ENCODE peak calls at places on chromosomes 7 and 10, in five cellular contexts. D is hepatocyte, V is right atrium auricular region, M is H9, L is adrenal gland. B is an unnamed sample.

GRCh38 chr7:146659732-146660131 is 543.1 kb downstream of the CNTNAP2 start:
- DNase-seq in D (no peak), V (no peak), M (no peak), L (no peak), B (no peak)

GRCh38 chr10:77082601-77083252 is 554.9 kb downstream of the KCNMA1 start:
- DNase-seq in D (no peak), V (no peak), M (peak; percentile 82), L (no peak), B (no peak)

GRCh38 chr7:83413425-83413824 is 235.5 kb downstream of the SEMA3E start:
- DNase-seq in D (no peak), V (no peak), M (no peak), L (no peak), B (no peak)

GRCh38 chr7:13990319-13990983 is 985 bp upstream of the ETV1 start:
- DNase-seq in D (peak; percentile 62), V (peak; percentile 75), M (peak; percentile 94), L (peak; percentile 56), B (no peak)

GRCh38 chr7:11300231-11300630 is 326.6 kb downstream of the PHF14 start:
- DNase-seq in D (no peak), V (no peak), M (no peak), L (no peak), B (no peak)

GRCh38 chr10:86779267-86780017 is 23.0 kb downstream of the BMPR1A start:
- DNase-seq in D (no peak), V (no peak), M (no peak), L (no peak), B (no peak)

GRCh38 chr7:114081606-114082425 is 163.0 kb upstream of the PPP1R3A start:
- DNase-seq in D (peak; percentile 54), V (no peak), M (no peak), L (no peak), B (no peak)

GRCh38 chr10:87913170-87913921 is 49.9 kb downstream of the PTEN start:
- DNase-seq in D (no peak), V (no peak), M (no peak), L (no peak), B (no peak)

GRCh38 chr7:46444266-46444665 is 523.2 kb upstream of the IGFBP3 start:
- DNase-seq in D (no peak), V (no peak), M (no peak), L (no peak), B (no peak)

GRCh38 chr7:34162676-34163075 is 257.3 kb downstream of the BMPER start:
- DNase-seq in D (no peak), V (no peak), M (no peak), L (no peak), B (no peak)

GRCh38 chr7:30308392-30308791 is 24.0 kb downstream of the ZNRF2 start:
- DNase-seq in D (no peak), V (no peak), M (no peak), L (no peak), B (no peak)

GRCh38 chr10:92411406-92411805 is 120.4 kb downstream of the MARCHF5 start:
- DNase-seq in D (no peak), V (no peak), M (no peak), L (no peak), B (no peak)

GRCh38 chr7:40654171-40654570 is 519.4 kb downstream of the SUGCT start:
- DNase-seq in D (no peak), V (no peak), M (no peak), L (no peak), B (no peak)

GRCh38 chr7:2399848-2400587 is 3.4 kb upstream of the CHST12 start:
- DNase-seq in D (peak; percentile 79), V (peak; percentile 90), M (no peak), L (peak; percentile 80), B (no peak)

GRCh38 chr7:51446785-51447184 is 130.2 kb upstream of the COBL start:
- DNase-seq in D (no peak), V (no peak), M (no peak), L (no peak), B (no peak)

GRCh38 chr10:116026315-116026714 is 246.7 kb downstream of the GFRA1 start:
- DNase-seq in D (no peak), V (no peak), M (peak; percentile 43), L (no peak), B (no peak)

GRCh38 chr10:71975087-71975890 is 11.1 kb downstream of the CHST3 start:
- DNase-seq in D (no peak), V (no peak), M (no peak), L (peak; percentile 68), B (no peak)

GRCh38 chr10:71342850-71343773 is 24.1 kb downstream of the SLC29A3 start:
- DNase-seq in D (peak; percentile 66), V (no peak), M (no peak), L (no peak), B (no peak)

GRCh38 chr7:138625084-138625848 is 75.9 kb downstream of the SVOPL start:
- DNase-seq in D (no peak), V (no peak), M (no peak), L (no peak), B (no peak)

GRCh38 chr7:142405122-142405765 is 147.4 kb upstream of the PRSS58 start:
- DNase-seq in D (no peak), V (no peak), M (no peak), L (no peak), B (no peak)

GRCh38 chr10:67772894-67773511 is 65.0 kb downstream of the DNAJC12 start:
- DNase-seq in D (no peak), V (no peak), M (no peak), L (no peak), B (no peak)

GRCh38 chr7:107593025-107593410 is 13.0 kb downstream of the BCAP29 start:
- DNase-seq in D (no peak), V (no peak), M (no peak), L (no peak), B (no peak)

GRCh38 chr7:139232377-139232717 is 1.3 kb downstream of the UBN2 start:
- DNase-seq in D (no peak), V (no peak), M (no peak), L (no peak), B (no peak)

GRCh38 chr10:32501906-32502305 is 56.0 kb downstream of the CCDC7 start:
- DNase-seq in D (no peak), V (no peak), M (peak; percentile 37), L (no peak), B (no peak)

GRCh38 chr7:149286811-149287400 is 24.9 kb downstream of the ZNF783 start:
- DNase-seq in D (no peak), V (no peak), M (no peak), L (no peak), B (no peak)

GRCh38 chr7:154182361-154182760 is 130.2 kb downstream of the DPP6 start:
- DNase-seq in D (no peak), V (no peak), M (no peak), L (no peak), B (no peak)

GRCh38 chr10:78139336-78139735 is 105.7 kb downstream of the RPS24 start:
- DNase-seq in D (peak; percentile 58), V (no peak), M (peak; percentile 40), L (no peak), B (no peak)

GRCh38 chr7:156752371-156753297 is 112.1 kb downstream of the RNF32 start:
- DNase-seq in D (no peak), V (no peak), M (no peak), L (no peak), B (no peak)

GRCh38 chr10:55370021-55370420 is 569.0 kb upstream of the PCDH15 start:
- DNase-seq in D (peak; percentile 9), V (no peak), M (no peak), L (no peak), B (no peak)

GRCh38 chr7:42164946-42165345 is 72.1 kb downstream of the GLI3 start:
- DNase-seq in D (no peak), V (no peak), M (no peak), L (no peak), B (no peak)

GRCh38 chr7:132424821-132425739 is 151.2 kb downstream of the PLXNA4 start:
- DNase-seq in D (no peak), V (no peak), M (peak; percentile 65), L (no peak), B (no peak)

GRCh38 chr7:87156709-87157108 is 4.5 kb downstream of the DMTF1 start:
- DNase-seq in D (no peak), V (no peak), M (no peak), L (no peak), B (no peak)

GRCh38 chr10:19204239-19204917 is 155.8 kb downstream of the MALRD1 start:
- DNase-seq in D (no peak), V (no peak), M (no peak), L (no peak), B (no peak)

GRCh38 chr10:131923059-131923756 is 22.4 kb downstream of the PPP2R2D start:
- DNase-seq in D (no peak), V (no peak), M (no peak), L (no peak), B (no peak)

GRCh38 chr10:35126062-35126529 is 550 bp upstream of the CREM start:
- DNase-seq in D (no peak), V (no peak), M (no peak), L (no peak), B (no peak)

GRCh38 chr7:19963695-19964094 is 190.3 kb upstream of the TMEM196 start:
- DNase-seq in D (no peak), V (no peak), M (no peak), L (no peak), B (no peak)

GRCh38 chr7:7789551-7789988 is 71.2 kb upstream of the RPA3 start:
- DNase-seq in D (no peak), V (no peak), M (no peak), L (no peak), B (no peak)
- H3K27ac ChIP-seq in D (no peak overlapping the region), V (no peak overlapping the region), M (no peak overlapping the region), L (no peak overlapping the region), B (no peak overlapping the region)

GRCh38 chr7:38322461-38322860 is 49.0 kb upstream of the TARP start:
- DNase-seq in D (no peak), V (no peak), M (no peak), L (no peak), B (no peak)
- TF ChIP-seq CTCF in D (no peak), V (no peak), M (no peak), L (no peak), B (no peak)

GRCh38 chr7:70947181-70947580 is 184.8 kb upstream of the GALNT17 start:
- DNase-seq in D (no peak), V (peak; percentile 11), M (no peak), L (no peak), B (no peak)

GRCh38 chr7:70953388-70953787 is 178.6 kb upstream of the GALNT17 start:
- DNase-seq in D (no peak), V (no peak), M (no peak), L (no peak), B (no peak)

GRCh38 chr7:70951271-70951962 is 180.5 kb upstream of the GALNT17 start:
- DNase-seq in D (no peak), V (peak; percentile 30), M (peak; percentile 32), L (no peak), B (peak; percentile 40)

GRCh38 chr7:70949862-70950261 is 182.1 kb upstream of the GALNT17 start:
- DNase-seq in D (no peak), V (no peak), M (no peak), L (no peak), B (no peak)

GRCh38 chr7:70952311-70952710 is 179.6 kb upstream of the GALNT17 start:
- DNase-seq in D (no peak), V (peak; percentile 42), M (no peak), L (no peak), B (no peak)
- H3K27ac ChIP-seq in D (no peak overlapping the region), V (no peak overlapping the region), M (no peak overlapping the region), L (no peak overlapping the region), B (no peak overlapping the region)

GRCh38 chr10:36504752-36505151 is 620.6 kb upstream of the ANKRD30A start:
- DNase-seq in D (no peak), V (no peak), M (no peak), L (no peak), B (no peak)
- TF ChIP-seq CTCF in D (no peak), V (no peak), M (no peak), L (no peak), B (no peak)

B was measured in vagina.